ENCODE peak calls at places on chromosomes 3 and 15, in seven cellular contexts. One of them, this sample, is unnamed.
A peak's percentile ranks its signal among the peaks of the same experiment; 100 is the strongest.

GRCh38 chr3:144496116-144496835 is 524.7 kb downstream of the DIPK2A start:
- DNase-seq in left lung: no peak
- DNase-seq in hypothalamus: no peak
- DNase-seq in stimulated activated CD8-positive, alpha-beta memory T cell treated with anti-CD3 and anti-CD28 coated beads, Interleukin-12 subunit alpha, Interleukin-12 subunit beta, amount 100 ng/mL, for 1 hour: no peak
- DNase-seq in posterior cingulate gyrus: no peak
- DNase-seq in ELF-1: no peak
- DNase-seq in hepatic stellate cell: no peak
- DNase-seq in this sample: no peak

GRCh38 chr15:49137861-49138260 is 17.5 kb downstream of the COPS2 start:
- DNase-seq in left lung: no peak
- DNase-seq in hypothalamus: no peak
- DNase-seq in stimulated activated CD8-positive, alpha-beta memory T cell treated with anti-CD3 and anti-CD28 coated beads, Interleukin-12 subunit alpha, Interleukin-12 subunit beta, amount 100 ng/mL, for 1 hour: no peak
- DNase-seq in posterior cingulate gyrus: no peak
- DNase-seq in ELF-1: no peak
- DNase-seq in hepatic stellate cell: peak; percentile 9
- DNase-seq in this sample: no peak

GRCh38 chr3:161851941-161852566 is 355.4 kb downstream of the OTOL1 start:
- DNase-seq in left lung: no peak
- DNase-seq in hypothalamus: peak; percentile 3
- DNase-seq in stimulated activated CD8-positive, alpha-beta memory T cell treated with anti-CD3 and anti-CD28 coated beads, Interleukin-12 subunit alpha, Interleukin-12 subunit beta, amount 100 ng/mL, for 1 hour: no peak
- DNase-seq in posterior cingulate gyrus: peak; percentile 46
- DNase-seq in ELF-1: peak; percentile 68
- DNase-seq in hepatic stellate cell: peak; percentile 14
- DNase-seq in this sample: peak; percentile 68

GRCh38 chr3:71581451-71581980 is 2.0 kb downstream of the FOXP1 start:
- DNase-seq in left lung: peak; percentile 59
- DNase-seq in hypothalamus: peak; percentile 51
- DNase-seq in stimulated activated CD8-positive, alpha-beta memory T cell treated with anti-CD3 and anti-CD28 coated beads, Interleukin-12 subunit alpha, Interleukin-12 subunit beta, amount 100 ng/mL, for 1 hour: peak; percentile 3
- DNase-seq in posterior cingulate gyrus: peak; percentile 19
- DNase-seq in ELF-1: peak; percentile 53
- DNase-seq in hepatic stellate cell: peak; percentile 48
- DNase-seq in this sample: peak; percentile 52

GRCh38 chr15:69643476-69643875 is 190.9 kb downstream of the RPLP1 start:
- DNase-seq in left lung: no peak
- DNase-seq in hypothalamus: no peak
- DNase-seq in stimulated activated CD8-positive, alpha-beta memory T cell treated with anti-CD3 and anti-CD28 coated beads, Interleukin-12 subunit alpha, Interleukin-12 subunit beta, amount 100 ng/mL, for 1 hour: no peak
- DNase-seq in posterior cingulate gyrus: no peak
- DNase-seq in ELF-1: no peak
- DNase-seq in hepatic stellate cell: no peak
- DNase-seq in this sample: no peak

GRCh38 chr3:50138266-50139230 is 16.6 kb upstream of the SEMA3F start:
- DNase-seq in left lung: no peak
- DNase-seq in hypothalamus: no peak
- DNase-seq in stimulated activated CD8-positive, alpha-beta memory T cell treated with anti-CD3 and anti-CD28 coated beads, Interleukin-12 subunit alpha, Interleukin-12 subunit beta, amount 100 ng/mL, for 1 hour: no peak
- DNase-seq in posterior cingulate gyrus: no peak
- DNase-seq in ELF-1: no peak
- DNase-seq in hepatic stellate cell: no peak
- DNase-seq in this sample: peak; percentile 80

GRCh38 chr3:108838411-108838810 is 15.8 kb downstream of the TRAT1 start:
- DNase-seq in left lung: no peak
- DNase-seq in hypothalamus: no peak
- DNase-seq in stimulated activated CD8-positive, alpha-beta memory T cell treated with anti-CD3 and anti-CD28 coated beads, Interleukin-12 subunit alpha, Interleukin-12 subunit beta, amount 100 ng/mL, for 1 hour: no peak
- DNase-seq in posterior cingulate gyrus: no peak
- DNase-seq in ELF-1: no peak
- DNase-seq in hepatic stellate cell: no peak
- DNase-seq in this sample: no peak

GRCh38 chr3:134430950-134431445 is 54.8 kb downstream of the ANAPC13 start:
- DNase-seq in left lung: no peak
- DNase-seq in hypothalamus: no peak
- DNase-seq in stimulated activated CD8-positive, alpha-beta memory T cell treated with anti-CD3 and anti-CD28 coated beads, Interleukin-12 subunit alpha, Interleukin-12 subunit beta, amount 100 ng/mL, for 1 hour: no peak
- DNase-seq in posterior cingulate gyrus: no peak
- DNase-seq in ELF-1: no peak
- DNase-seq in hepatic stellate cell: no peak
- DNase-seq in this sample: peak; percentile 73

GRCh38 chr3:52194541-52195296 is 3.2 kb upstream of the ALAS1 start:
- DNase-seq in left lung: peak; percentile 79
- DNase-seq in hypothalamus: no peak
- DNase-seq in stimulated activated CD8-positive, alpha-beta memory T cell treated with anti-CD3 and anti-CD28 coated beads, Interleukin-12 subunit alpha, Interleukin-12 subunit beta, amount 100 ng/mL, for 1 hour: no peak
- DNase-seq in posterior cingulate gyrus: no peak
- DNase-seq in ELF-1: no peak
- DNase-seq in hepatic stellate cell: no peak
- DNase-seq in this sample: no peak

GRCh38 chr15:82045179-82045891 is 483 bp downstream of the MEX3B start:
- DNase-seq in left lung: peak; percentile 53
- DNase-seq in hypothalamus: peak; percentile 52
- DNase-seq in stimulated activated CD8-positive, alpha-beta memory T cell treated with anti-CD3 and anti-CD28 coated beads, Interleukin-12 subunit alpha, Interleukin-12 subunit beta, amount 100 ng/mL, for 1 hour: no peak
- DNase-seq in posterior cingulate gyrus: peak; percentile 44
- DNase-seq in ELF-1: peak; percentile 69
- DNase-seq in hepatic stellate cell: peak; percentile 67
- DNase-seq in this sample: peak; percentile 61

GRCh38 chr15:42145546-42146455 is 10.6 kb downstream of the PLA2G4F start:
- DNase-seq in left lung: no peak
- DNase-seq in hypothalamus: no peak
- DNase-seq in stimulated activated CD8-positive, alpha-beta memory T cell treated with anti-CD3 and anti-CD28 coated beads, Interleukin-12 subunit alpha, Interleukin-12 subunit beta, amount 100 ng/mL, for 1 hour: no peak
- DNase-seq in posterior cingulate gyrus: no peak
- DNase-seq in ELF-1: no peak
- DNase-seq in hepatic stellate cell: no peak
- DNase-seq in this sample: no peak

GRCh38 chr3:155302476-155302875 is 9.0 kb upstream of the STRIT1 start:
- DNase-seq in left lung: no peak
- DNase-seq in hypothalamus: no peak
- DNase-seq in stimulated activated CD8-positive, alpha-beta memory T cell treated with anti-CD3 and anti-CD28 coated beads, Interleukin-12 subunit alpha, Interleukin-12 subunit beta, amount 100 ng/mL, for 1 hour: no peak
- DNase-seq in posterior cingulate gyrus: no peak
- DNase-seq in ELF-1: no peak
- DNase-seq in hepatic stellate cell: no peak
- DNase-seq in this sample: no peak

GRCh38 chr3:114902691-114903101 is 244.4 kb downstream of the ZBTB20 start:
- DNase-seq in left lung: no peak
- DNase-seq in hypothalamus: no peak
- DNase-seq in stimulated activated CD8-positive, alpha-beta memory T cell treated with anti-CD3 and anti-CD28 coated beads, Interleukin-12 subunit alpha, Interleukin-12 subunit beta, amount 100 ng/mL, for 1 hour: no peak
- DNase-seq in posterior cingulate gyrus: no peak
- DNase-seq in ELF-1: peak; percentile 19
- DNase-seq in hepatic stellate cell: no peak
- DNase-seq in this sample: no peak

GRCh38 chr15:81155375-81156218 is 21.5 kb downstream of the CFAP161 start:
- DNase-seq in left lung: no peak
- DNase-seq in hypothalamus: no peak
- DNase-seq in stimulated activated CD8-positive, alpha-beta memory T cell treated with anti-CD3 and anti-CD28 coated beads, Interleukin-12 subunit alpha, Interleukin-12 subunit beta, amount 100 ng/mL, for 1 hour: no peak
- DNase-seq in posterior cingulate gyrus: no peak
- DNase-seq in ELF-1: peak; percentile 10
- DNase-seq in hepatic stellate cell: peak; percentile 31
- DNase-seq in this sample: peak; percentile 53

GRCh38 chr3:178063475-178063874 is 472.8 kb upstream of the KCNMB2 start:
- DNase-seq in left lung: no peak
- DNase-seq in hypothalamus: no peak
- DNase-seq in stimulated activated CD8-positive, alpha-beta memory T cell treated with anti-CD3 and anti-CD28 coated beads, Interleukin-12 subunit alpha, Interleukin-12 subunit beta, amount 100 ng/mL, for 1 hour: no peak
- DNase-seq in posterior cingulate gyrus: no peak
- DNase-seq in ELF-1: no peak
- DNase-seq in hepatic stellate cell: no peak
- DNase-seq in this sample: no peak

GRCh38 chr3:55468251-55468650 is 18.9 kb downstream of the WNT5A start:
- DNase-seq in left lung: no peak
- DNase-seq in hypothalamus: no peak
- DNase-seq in stimulated activated CD8-positive, alpha-beta memory T cell treated with anti-CD3 and anti-CD28 coated beads, Interleukin-12 subunit alpha, Interleukin-12 subunit beta, amount 100 ng/mL, for 1 hour: no peak
- DNase-seq in posterior cingulate gyrus: no peak
- DNase-seq in ELF-1: no peak
- DNase-seq in hepatic stellate cell: no peak
- DNase-seq in this sample: no peak

GRCh38 chr3:12773724-12774105 is 14.7 kb upstream of the TMEM40 start:
- DNase-seq in left lung: no peak
- DNase-seq in hypothalamus: no peak
- DNase-seq in stimulated activated CD8-positive, alpha-beta memory T cell treated with anti-CD3 and anti-CD28 coated beads, Interleukin-12 subunit alpha, Interleukin-12 subunit beta, amount 100 ng/mL, for 1 hour: no peak
- DNase-seq in posterior cingulate gyrus: no peak
- DNase-seq in ELF-1: no peak
- DNase-seq in hepatic stellate cell: no peak
- DNase-seq in this sample: no peak

GRCh38 chr3:29694331-29694730 is 413.5 kb downstream of the RBMS3 start:
- DNase-seq in left lung: no peak
- DNase-seq in hypothalamus: no peak
- DNase-seq in stimulated activated CD8-positive, alpha-beta memory T cell treated with anti-CD3 and anti-CD28 coated beads, Interleukin-12 subunit alpha, Interleukin-12 subunit beta, amount 100 ng/mL, for 1 hour: no peak
- DNase-seq in posterior cingulate gyrus: no peak
- DNase-seq in ELF-1: no peak
- DNase-seq in hepatic stellate cell: no peak
- DNase-seq in this sample: no peak

GRCh38 chr3:58989173-58989572 is 60.7 kb downstream of the CFAP20DC start:
- DNase-seq in left lung: no peak
- DNase-seq in hypothalamus: no peak
- DNase-seq in stimulated activated CD8-positive, alpha-beta memory T cell treated with anti-CD3 and anti-CD28 coated beads, Interleukin-12 subunit alpha, Interleukin-12 subunit beta, amount 100 ng/mL, for 1 hour: no peak
- DNase-seq in posterior cingulate gyrus: no peak
- DNase-seq in ELF-1: no peak
- DNase-seq in hepatic stellate cell: no peak
- DNase-seq in this sample: no peak

GRCh38 chr15:55133972-55134371 is 62.8 kb downstream of the RSL24D1 start:
- DNase-seq in left lung: no peak
- DNase-seq in hypothalamus: no peak
- DNase-seq in stimulated activated CD8-positive, alpha-beta memory T cell treated with anti-CD3 and anti-CD28 coated beads, Interleukin-12 subunit alpha, Interleukin-12 subunit beta, amount 100 ng/mL, for 1 hour: no peak
- DNase-seq in posterior cingulate gyrus: no peak
- DNase-seq in ELF-1: no peak
- DNase-seq in hepatic stellate cell: no peak
- DNase-seq in this sample: no peak

GRCh38 chr3:130963878-130964277 is 62.7 kb downstream of the ASTE1 start:
- DNase-seq in left lung: no peak
- DNase-seq in hypothalamus: no peak
- DNase-seq in stimulated activated CD8-positive, alpha-beta memory T cell treated with anti-CD3 and anti-CD28 coated beads, Interleukin-12 subunit alpha, Interleukin-12 subunit beta, amount 100 ng/mL, for 1 hour: no peak
- DNase-seq in posterior cingulate gyrus: no peak
- DNase-seq in ELF-1: no peak
- DNase-seq in hepatic stellate cell: no peak
- DNase-seq in this sample: no peak

GRCh38 chr15:25616471-25616870 is 177.6 kb upstream of the UBE3A start:
- DNase-seq in left lung: no peak
- DNase-seq in hypothalamus: no peak
- DNase-seq in stimulated activated CD8-positive, alpha-beta memory T cell treated with anti-CD3 and anti-CD28 coated beads, Interleukin-12 subunit alpha, Interleukin-12 subunit beta, amount 100 ng/mL, for 1 hour: no peak
- DNase-seq in posterior cingulate gyrus: no peak
- DNase-seq in ELF-1: no peak
- DNase-seq in hepatic stellate cell: no peak
- DNase-seq in this sample: no peak

GRCh38 chr3:194380300-194380699 is 10.8 kb upstream of the LRRC15 start:
- DNase-seq in left lung: no peak
- DNase-seq in hypothalamus: no peak
- DNase-seq in stimulated activated CD8-positive, alpha-beta memory T cell treated with anti-CD3 and anti-CD28 coated beads, Interleukin-12 subunit alpha, Interleukin-12 subunit beta, amount 100 ng/mL, for 1 hour: no peak
- DNase-seq in posterior cingulate gyrus: no peak
- DNase-seq in ELF-1: no peak
- DNase-seq in hepatic stellate cell: no peak
- DNase-seq in this sample: no peak

GRCh38 chr3:120093923-120094775 is at the start of gene GSK3B:
- DNase-seq in left lung: peak; percentile 82
- DNase-seq in hypothalamus: peak; percentile 100
- DNase-seq in stimulated activated CD8-positive, alpha-beta memory T cell treated with anti-CD3 and anti-CD28 coated beads, Interleukin-12 subunit alpha, Interleukin-12 subunit beta, amount 100 ng/mL, for 1 hour: peak; percentile 98
- DNase-seq in posterior cingulate gyrus: peak; percentile 62
- DNase-seq in ELF-1: peak; percentile 83
- DNase-seq in hepatic stellate cell: peak; percentile 50
- DNase-seq in this sample: peak; percentile 90

GRCh38 chr3:166829896-166830295 is 550.2 kb downstream of the ZBBX start:
- DNase-seq in left lung: no peak
- DNase-seq in hypothalamus: no peak
- DNase-seq in stimulated activated CD8-positive, alpha-beta memory T cell treated with anti-CD3 and anti-CD28 coated beads, Interleukin-12 subunit alpha, Interleukin-12 subunit beta, amount 100 ng/mL, for 1 hour: no peak
- DNase-seq in posterior cingulate gyrus: no peak
- DNase-seq in ELF-1: no peak
- DNase-seq in hepatic stellate cell: no peak
- DNase-seq in this sample: no peak

GRCh38 chr3:45414823-45415222 is 26.4 kb downstream of the LARS2 start:
- DNase-seq in left lung: no peak
- DNase-seq in hypothalamus: no peak
- DNase-seq in stimulated activated CD8-positive, alpha-beta memory T cell treated with anti-CD3 and anti-CD28 coated beads, Interleukin-12 subunit alpha, Interleukin-12 subunit beta, amount 100 ng/mL, for 1 hour: no peak
- DNase-seq in posterior cingulate gyrus: no peak
- DNase-seq in ELF-1: no peak
- DNase-seq in hepatic stellate cell: no peak
- DNase-seq in this sample: no peak

GRCh38 chr3:163684651-163685050 is 1393.6 kb downstream of the SI start:
- DNase-seq in left lung: no peak
- DNase-seq in hypothalamus: no peak
- DNase-seq in stimulated activated CD8-positive, alpha-beta memory T cell treated with anti-CD3 and anti-CD28 coated beads, Interleukin-12 subunit alpha, Interleukin-12 subunit beta, amount 100 ng/mL, for 1 hour: no peak
- DNase-seq in posterior cingulate gyrus: no peak
- DNase-seq in ELF-1: no peak
- DNase-seq in hepatic stellate cell: no peak
- DNase-seq in this sample: no peak

GRCh38 chr15:67070892-67071664 is 5.7 kb downstream of the SMAD3 start:
- DNase-seq in left lung: no peak
- DNase-seq in hypothalamus: no peak
- DNase-seq in stimulated activated CD8-positive, alpha-beta memory T cell treated with anti-CD3 and anti-CD28 coated beads, Interleukin-12 subunit alpha, Interleukin-12 subunit beta, amount 100 ng/mL, for 1 hour: no peak
- DNase-seq in posterior cingulate gyrus: no peak
- DNase-seq in ELF-1: peak; percentile 52
- DNase-seq in hepatic stellate cell: no peak
- DNase-seq in this sample: no peak

GRCh38 chr15:80893777-80894176 is 95.8 kb downstream of the MESD start:
- DNase-seq in left lung: no peak
- DNase-seq in hypothalamus: no peak
- DNase-seq in stimulated activated CD8-positive, alpha-beta memory T cell treated with anti-CD3 and anti-CD28 coated beads, Interleukin-12 subunit alpha, Interleukin-12 subunit beta, amount 100 ng/mL, for 1 hour: no peak
- DNase-seq in posterior cingulate gyrus: no peak
- DNase-seq in ELF-1: no peak
- DNase-seq in hepatic stellate cell: no peak
- DNase-seq in this sample: no peak

GRCh38 chr3:23490459-23490858 is 287.3 kb downstream of the UBE2E2 start:
- DNase-seq in left lung: no peak
- DNase-seq in hypothalamus: no peak
- DNase-seq in stimulated activated CD8-positive, alpha-beta memory T cell treated with anti-CD3 and anti-CD28 coated beads, Interleukin-12 subunit alpha, Interleukin-12 subunit beta, amount 100 ng/mL, for 1 hour: no peak
- DNase-seq in posterior cingulate gyrus: no peak
- DNase-seq in ELF-1: no peak
- DNase-seq in hepatic stellate cell: peak; percentile 22
- DNase-seq in this sample: no peak

GRCh38 chr15:87609909-87610308 is 646.6 kb downstream of the NTRK3 start:
- DNase-seq in left lung: no peak
- DNase-seq in hypothalamus: no peak
- DNase-seq in stimulated activated CD8-positive, alpha-beta memory T cell treated with anti-CD3 and anti-CD28 coated beads, Interleukin-12 subunit alpha, Interleukin-12 subunit beta, amount 100 ng/mL, for 1 hour: no peak
- DNase-seq in posterior cingulate gyrus: no peak
- DNase-seq in ELF-1: no peak
- DNase-seq in hepatic stellate cell: no peak
- DNase-seq in this sample: no peak

GRCh38 chr3:58640700-58641372 is 25.7 kb downstream of the FAM3D start:
- DNase-seq in left lung: peak; percentile 73
- DNase-seq in hypothalamus: peak; percentile 69
- DNase-seq in stimulated activated CD8-positive, alpha-beta memory T cell treated with anti-CD3 and anti-CD28 coated beads, Interleukin-12 subunit alpha, Interleukin-12 subunit beta, amount 100 ng/mL, for 1 hour: peak; percentile 10
- DNase-seq in posterior cingulate gyrus: peak; percentile 67
- DNase-seq in ELF-1: peak; percentile 88
- DNase-seq in hepatic stellate cell: peak; percentile 89
- DNase-seq in this sample: peak; percentile 92

GRCh38 chr15:62306851-62307504 is 141.9 kb upstream of the C2CD4B start:
- DNase-seq in left lung: peak; percentile 50
- DNase-seq in hypothalamus: peak; percentile 1
- DNase-seq in stimulated activated CD8-positive, alpha-beta memory T cell treated with anti-CD3 and anti-CD28 coated beads, Interleukin-12 subunit alpha, Interleukin-12 subunit beta, amount 100 ng/mL, for 1 hour: no peak
- DNase-seq in posterior cingulate gyrus: no peak
- DNase-seq in ELF-1: peak; percentile 89
- DNase-seq in hepatic stellate cell: peak; percentile 55
- DNase-seq in this sample: peak; percentile 77

GRCh38 chr3:54604495-54604894 is 323.4 kb downstream of the LRTM1 start:
- DNase-seq in left lung: no peak
- DNase-seq in hypothalamus: no peak
- DNase-seq in stimulated activated CD8-positive, alpha-beta memory T cell treated with anti-CD3 and anti-CD28 coated beads, Interleukin-12 subunit alpha, Interleukin-12 subunit beta, amount 100 ng/mL, for 1 hour: no peak
- DNase-seq in posterior cingulate gyrus: no peak
- DNase-seq in ELF-1: no peak
- DNase-seq in hepatic stellate cell: no peak
- DNase-seq in this sample: no peak

GRCh38 chr3:84836961-84837360 is 121.8 kb upstream of the CADM2 start:
- DNase-seq in left lung: peak; percentile 74
- DNase-seq in hypothalamus: no peak
- DNase-seq in stimulated activated CD8-positive, alpha-beta memory T cell treated with anti-CD3 and anti-CD28 coated beads, Interleukin-12 subunit alpha, Interleukin-12 subunit beta, amount 100 ng/mL, for 1 hour: no peak
- DNase-seq in posterior cingulate gyrus: no peak
- DNase-seq in ELF-1: no peak
- DNase-seq in hepatic stellate cell: no peak
- DNase-seq in this sample: peak; percentile 17

GRCh38 chr15:80638553-80639167 is 56.5 kb upstream of the ABHD17C start:
- DNase-seq in left lung: no peak
- DNase-seq in hypothalamus: no peak
- DNase-seq in stimulated activated CD8-positive, alpha-beta memory T cell treated with anti-CD3 and anti-CD28 coated beads, Interleukin-12 subunit alpha, Interleukin-12 subunit beta, amount 100 ng/mL, for 1 hour: no peak
- DNase-seq in posterior cingulate gyrus: no peak
- DNase-seq in ELF-1: no peak
- DNase-seq in hepatic stellate cell: no peak
- DNase-seq in this sample: no peak

This sample was measured in D341Med.